ENCODE peak calls at places on chromosomes 1 and 21, in four cellular contexts. P is neural crest cell, Y is sigmoid colon, W is nephron progenitor cell. X is an unnamed sample.

GRCh38 chr21:29893687-29894086 is 46.1 kb downstream of the GRIK1 start:
- DNase-seq in P (no peak), Y (no peak), W (no peak), X (no peak)

GRCh38 chr1:156247460-156248322 is at the start of gene PAQR6:
- DNase-seq in P (peak; percentile 55), Y (peak; percentile 71), W (no peak), X (no peak)

GRCh38 chr1:39130297-39130696 is 74.2 kb upstream of the MACF1 start:
- DNase-seq in P (no peak), Y (no peak), W (no peak), X (no peak)

GRCh38 chr1:199247891-199248290 is 609.1 kb downstream of the PTPRC start:
- DNase-seq in P (no peak), Y (no peak), W (no peak), X (no peak)

GRCh38 chr1:36466370-36467026 is 2.3 kb upstream of the MRPS15 start:
- DNase-seq in P (no peak), Y (no peak), W (no peak), X (no peak)

GRCh38 chr1:97006044-97006676 is 284.6 kb downstream of the PTBP2 start:
- DNase-seq in P (no peak), Y (no peak), W (no peak), X (no peak)

GRCh38 chr1:109046671-109047070 is 4.8 kb upstream of the WDR47 start:
- DNase-seq in P (no peak), Y (no peak), W (no peak), X (no peak)

GRCh38 chr1:112172294-112172882 is 182.9 kb upstream of the KCND3 start:
- DNase-seq in P (peak; percentile 62), Y (no peak), W (peak; percentile 80), X (no peak)

GRCh38 chr21:32088471-32088870 is 190.4 kb downstream of the MIS18A start:
- DNase-seq in P (no peak), Y (no peak), W (no peak), X (peak; percentile 29)

GRCh38 chr1:12201343-12202189 is 28.3 kb upstream of the VPS13D start:
- DNase-seq in P (no peak), Y (no peak), W (no peak), X (no peak)

GRCh38 chr1:45326627-45327591 is at the start of gene HPDL:
- DNase-seq in P (peak; percentile 63), Y (peak; percentile 84), W (peak; percentile 58), X (peak; percentile 89)

GRCh38 chr1:211326528-211327340 is at the start of gene TRAF5:
- DNase-seq in P (peak; percentile 57), Y (peak; percentile 76), W (peak; percentile 79), X (peak; percentile 45)

GRCh38 chr1:205326812-205327466 is 5.4 kb upstream of the NUAK2 start:
- DNase-seq in P (no peak), Y (no peak), W (no peak), X (no peak)

GRCh38 chr1:205332015-205332791 is 10.7 kb upstream of the NUAK2 start:
- DNase-seq in P (no peak), Y (no peak), W (no peak), X (no peak)

GRCh38 chr1:205329719-205330118 is 8.2 kb upstream of the NUAK2 start:
- DNase-seq in P (no peak), Y (no peak), W (no peak), X (no peak)

GRCh38 chr1:205328476-205328875 is 6.9 kb upstream of the NUAK2 start:
- DNase-seq in P (no peak), Y (no peak), W (peak; percentile 15), X (no peak)

DNA sequence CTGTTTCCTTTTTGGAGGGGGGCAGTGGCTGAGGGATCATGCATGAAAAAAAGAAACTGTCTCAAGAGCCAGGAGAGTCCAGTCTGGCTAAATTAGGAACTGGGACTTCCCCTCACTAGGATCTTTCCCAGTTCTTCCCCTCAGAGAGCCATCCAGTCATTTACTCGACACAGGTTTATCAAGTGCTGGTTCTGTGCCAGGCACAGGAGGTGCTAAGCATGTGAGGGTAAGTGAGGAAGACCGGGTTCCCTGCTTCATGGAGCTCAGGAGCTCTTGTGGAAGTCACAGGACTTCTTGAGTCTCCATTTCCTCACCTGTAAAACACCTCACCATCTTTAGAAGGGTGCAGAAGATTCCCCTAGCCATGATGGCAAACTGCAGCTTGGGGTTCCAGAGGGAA is 8.6 kb upstream of the NUAK2 start:
- DNase-seq in P (no peak), Y (no peak), W (no peak), X (no peak)
- TF ChIP-seq CTCF in P (no peak), Y (no peak), W (no peak), X (no peak)

GRCh38 chr1:116168277-116169032 is 57.3 kb downstream of the MAB21L3 start:
- DNase-seq in P (peak; percentile 83), Y (peak; percentile 90), W (peak; percentile 91), X (no peak)
- TF ChIP-seq CTCF in P (peak; percentile 95), Y (peak; percentile 64), W (peak; percentile 91), X (peak; percentile 13)

GRCh38 chr1:15702722-15703550 is 18.8 kb downstream of the PLEKHM2 start:
- DNase-seq in P (no peak), Y (no peak), W (no peak), X (no peak)
- TF ChIP-seq CTCF in P (no peak), Y (no peak), W (no peak), X (no peak)

DNA sequence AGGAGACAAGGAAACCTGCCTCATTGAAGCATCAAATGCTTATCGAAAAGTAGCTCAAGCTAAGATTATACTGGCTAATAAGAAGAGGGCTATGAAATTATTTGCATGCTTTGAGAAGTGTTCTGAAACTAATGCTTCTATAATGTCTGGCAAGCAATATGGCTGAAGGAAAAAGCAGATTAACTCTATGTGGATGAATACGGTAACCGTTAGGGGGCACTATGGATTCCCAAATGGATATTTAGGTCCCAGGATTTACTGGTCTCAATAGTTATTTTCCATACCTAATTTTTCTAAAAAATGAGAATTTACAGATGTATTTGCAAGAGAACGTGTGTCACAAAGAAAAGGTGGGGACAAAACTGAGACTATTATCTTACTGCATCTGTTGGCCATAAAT is 34.6 kb upstream of the RRP15 start:
- DNase-seq in P (no peak), Y (no peak), W (no peak), X (no peak)
- TF ChIP-seq CTCF in P (no peak), Y (no peak), W (peak; percentile 16), X (peak; percentile 10)

DNA sequence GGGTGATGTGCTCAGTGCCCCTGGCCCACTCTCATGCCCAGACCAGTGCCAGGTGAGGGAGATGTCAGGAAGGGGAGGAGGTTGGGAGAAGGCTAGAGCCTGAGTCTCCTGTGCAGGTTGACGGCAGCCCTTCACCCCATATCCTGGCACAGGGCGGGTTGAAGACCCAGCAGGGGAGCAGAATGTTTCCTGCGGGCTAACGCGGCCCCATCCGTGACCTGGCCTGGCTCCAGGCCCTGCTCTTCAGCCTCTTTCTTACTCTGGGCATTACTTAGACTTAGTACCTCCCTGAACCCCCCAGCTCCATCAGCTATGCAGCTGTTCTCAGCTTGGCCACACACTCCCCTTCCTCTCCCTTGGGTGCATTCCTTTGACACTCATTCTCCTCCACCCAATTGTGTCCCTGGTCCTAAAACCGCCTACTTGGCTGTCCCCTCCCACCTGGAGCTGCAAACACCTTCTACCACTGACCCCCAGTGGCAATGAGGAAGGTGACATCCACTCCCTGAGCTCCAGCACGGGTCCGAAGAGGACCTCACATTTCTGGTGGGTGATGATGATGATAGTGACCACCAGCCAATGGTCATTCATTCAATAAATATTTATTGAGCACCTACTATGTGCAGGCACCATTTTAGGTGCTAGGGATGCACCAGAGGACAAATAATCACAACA is 179.0 kb downstream of the PTPRU start:
- DNase-seq in P (no peak), Y (no peak), W (no peak), X (no peak)
- TF ChIP-seq CTCF in P (peak; percentile 30), Y (no peak), W (peak; percentile 24), X (peak; percentile 42)

GRCh38 chr1:235946570-235946981 is 79.9 kb upstream of the LYST start:
- DNase-seq in P (no peak), Y (no peak), W (no peak), X (no peak)
- TF ChIP-seq CTCF in P (no peak), Y (no peak), W (no peak), X (peak; percentile 18)

GRCh38 chr1:115088871-115089442 is 346 bp downstream of the TSPAN2 start:
- DNase-seq in P (peak; percentile 4), Y (no peak), W (no peak), X (no peak)

GRCh38 chr1:115088115-115088794 is 1.0 kb downstream of the TSPAN2 start:
- DNase-seq in P (no peak), Y (no peak), W (no peak), X (no peak)

GRCh38 chr1:115090547-115090946 is 1.2 kb upstream of the TSPAN2 start:
- DNase-seq in P (no peak), Y (peak; percentile 89), W (no peak), X (no peak)

GRCh38 chr1:115090956-115091355 is 1.7 kb upstream of the TSPAN2 start:
- DNase-seq in P (no peak), Y (no peak), W (no peak), X (no peak)

GRCh38 chr1:115089443-115090340 is at the start of gene TSPAN2:
- DNase-seq in P (peak; percentile 29), Y (peak; percentile 98), W (peak; percentile 76), X (peak; percentile 73)
- TF ChIP-seq CTCF in P (peak; percentile 39), Y (peak; percentile 39), W (no peak), X (no peak)